ENCODE peak calls at places on chromosome 15, in nine cellular contexts. Q is ACHN, A is fibroblast of lung, R is ELR, W is HEK293T, V is left ventricle myocardium superior, U is NCI-H345, C is tibial nerve, O is foreskin fibroblast. F is an unnamed sample.

GRCh38 chr15:43258781-43259180 is 7.9 kb downstream of the TGM5 start:
- DNase-seq in R (no peak), V (no peak), O (no peak), A (no peak), W (no peak), C (no peak), Q (no peak), U (no peak), F (no peak)

GRCh38 chr15:62600376-62600775 is 435.3 kb upstream of the C2CD4B start:
- DNase-seq in O (no peak), W (no peak), U (no peak), R (no peak), C (no peak), V (no peak), Q (no peak), A (peak; percentile 22), F (no peak)

GRCh38 chr15:90501898-90502297 is 27.8 kb upstream of the CRTC3 start:
- DNase-seq in U (no peak), A (no peak), Q (no peak), C (no peak), W (no peak), V (no peak), R (no peak), O (no peak), F (no peak)

GRCh38 chr15:98304366-98304765 is 343.9 kb downstream of the ARRDC4 start:
- DNase-seq in Q (no peak), W (no peak), O (no peak), A (no peak), U (no peak), R (no peak), V (no peak), C (no peak), F (no peak)

GRCh38 chr15:29593086-29593485 is 229.2 kb downstream of the TJP1 start:
- DNase-seq in U (no peak), A (no peak), O (no peak), V (no peak), Q (no peak), R (no peak), C (no peak), W (no peak), F (no peak)

GRCh38 chr15:26772588-26773484 is at the start of gene GABRB3:
- DNase-seq in C (no peak), U (peak; percentile 3), V (peak; percentile 79), W (peak; percentile 63), Q (no peak), A (peak; percentile 8), R (no peak), O (peak; percentile 23), F (peak; percentile 59)

GRCh38 chr15:57343018-57343417 is 33.3 kb upstream of the CGNL1 start:
- DNase-seq in V (no peak), O (no peak), U (no peak), C (no peak), Q (no peak), R (no peak), W (no peak), A (no peak), F (no peak)

GRCh38 chr15:48723964-48724363 is 78.5 kb upstream of the FBN1 start:
- DNase-seq in Q (no peak), O (no peak), U (no peak), C (no peak), W (no peak), A (no peak), R (no peak), V (no peak), F (no peak)

GRCh38 chr15:79088426-79089205 is 2.0 kb downstream of the RASGRF1 start:
- DNase-seq in A (no peak), U (no peak), Q (no peak), V (no peak), W (no peak), R (no peak), O (no peak), C (no peak), F (no peak)

GRCh38 chr15:33963831-33964664 is 4.2 kb upstream of the CHRM5 start:
- DNase-seq in C (no peak), Q (peak; percentile 45), V (no peak), A (peak; percentile 56), W (peak; percentile 14), R (peak; percentile 56), U (peak; percentile 14), O (peak; percentile 57), F (peak; percentile 47)

GRCh38 chr15:41870689-41871081 is 23.2 kb downstream of the SPTBN5 start:
- DNase-seq in W (no peak), C (no peak), V (peak; percentile 57), A (peak; percentile 80), R (peak; percentile 96), Q (peak; percentile 88), O (peak; percentile 54), U (no peak), F (peak; percentile 45)

GRCh38 chr15:74208496-74208895 is 5.9 kb upstream of the STRA6 start:
- DNase-seq in V (no peak), W (no peak), R (no peak), C (no peak), O (no peak), U (no peak), Q (no peak), A (no peak), F (no peak)

GRCh38 chr15:74402873-74403589 is 30.7 kb downstream of the SEMA7A start:
- DNase-seq in R (no peak), C (no peak), A (no peak), V (peak; percentile 34), Q (no peak), O (no peak), W (no peak), U (no peak), F (no peak)

GRCh38 chr15:49830411-49830810 is 209.6 kb downstream of the DTWD1 start:
- DNase-seq in C (no peak), Q (no peak), U (no peak), W (no peak), V (no peak), R (no peak), A (no peak), O (peak; percentile 18), F (no peak)

GRCh38 chr15:69662668-69663000 is 210.0 kb downstream of the RPLP1 start:
- DNase-seq in Q (no peak), W (no peak), O (no peak), C (no peak), R (no peak), U (no peak), A (no peak), V (no peak), F (no peak)

GRCh38 chr15:83446904-83447708 is at the start of gene SH3GL3:
- DNase-seq in Q (peak; percentile 75), W (peak; percentile 83), O (peak; percentile 84), C (peak; percentile 61), U (no peak), V (peak; percentile 89), R (peak; percentile 73), A (peak; percentile 65), F (peak; percentile 87)

GRCh38 chr15:79492065-79492464 is 59.9 kb downstream of the MINAR1 start:
- DNase-seq in O (no peak), U (no peak), R (no peak), A (no peak), W (no peak), C (no peak), V (no peak), Q (no peak), F (no peak)

GRCh38 chr15:90553248-90553745 is 23.6 kb downstream of the CRTC3 start:
- DNase-seq in R (peak; percentile 61), V (no peak), Q (no peak), C (peak; percentile 53), A (peak; percentile 92), U (no peak), W (no peak), O (peak; percentile 95), F (peak; percentile 32)

GRCh38 chr15:63072023-63072650 is 29.6 kb downstream of the TPM1 start:
- DNase-seq in O (no peak), U (peak; percentile 36), Q (peak; percentile 10), V (no peak), C (no peak), R (no peak), W (no peak), A (no peak), F (peak; percentile 37)

GRCh38 chr15:73838795-73839565 is 34.4 kb upstream of the TBC1D21 start:
- DNase-seq in W (no peak), C (no peak), U (no peak), O (peak; percentile 34), Q (no peak), V (peak; percentile 90), A (no peak), R (no peak), F (peak; percentile 35)

GRCh38 chr15:95606551-95606950 is 723.9 kb upstream of the NR2F2 start:
- DNase-seq in W (no peak), C (no peak), V (no peak), O (no peak), R (no peak), U (no peak), Q (no peak), A (no peak), F (no peak)

GRCh38 chr15:74784854-74785715 is 3.2 kb downstream of the CSK start:
- DNase-seq in V (peak; percentile 45), Q (no peak), C (no peak), O (no peak), W (no peak), R (no peak), A (no peak), U (no peak), F (no peak)

F was measured in astrocyte of the hippocampus.